ENCODE peak calls at places on chromosomes 2 and 18, in seven cellular contexts. One of them, this sample, is unnamed.

GRCh38 chr2:23655862-23656596 is 270.9 kb downstream of the ATAD2B start:
- DNase-seq in AG04450: no peak
- DNase-seq in prostate gland: no peak
- DNase-seq in GM13977: no peak
- DNase-seq in tibial artery: no peak
- DNase-seq in CD4-positive, alpha-beta T cell: no peak
- DNase-seq in lower lobe of right lung: no peak
- DNase-seq in this sample: no peak

GRCh38 chr2:85748039-85748438 is 5.8 kb upstream of the ATOH8 start:
- DNase-seq in CD4-positive, alpha-beta T cell: no peak
- DNase-seq in prostate gland: no peak
- DNase-seq in AG04450: no peak
- DNase-seq in GM13977: peak; percentile 60
- DNase-seq in lower lobe of right lung: no peak
- DNase-seq in tibial artery: no peak
- DNase-seq in this sample: no peak

GRCh38 chr2:71614976-71615768 is 161.8 kb downstream of the DYSF start:
- DNase-seq in CD4-positive, alpha-beta T cell: peak; percentile 25
- DNase-seq in prostate gland: no peak
- DNase-seq in AG04450: no peak
- DNase-seq in tibial artery: peak; percentile 87
- DNase-seq in GM13977: no peak
- DNase-seq in lower lobe of right lung: peak; percentile 69
- DNase-seq in this sample: no peak

GRCh38 chr2:134999536-134999935 is 47.7 kb downstream of the MAP3K19 start:
- DNase-seq in tibial artery: no peak
- DNase-seq in GM13977: no peak
- DNase-seq in CD4-positive, alpha-beta T cell: no peak
- DNase-seq in lower lobe of right lung: no peak
- DNase-seq in prostate gland: no peak
- DNase-seq in AG04450: no peak
- DNase-seq in this sample: no peak

GRCh38 chr2:182103531-182103930 is 117.9 kb downstream of the PPP1R1C start:
- DNase-seq in prostate gland: no peak
- DNase-seq in GM13977: no peak
- DNase-seq in tibial artery: no peak
- DNase-seq in AG04450: no peak
- DNase-seq in CD4-positive, alpha-beta T cell: no peak
- DNase-seq in lower lobe of right lung: no peak
- DNase-seq in this sample: no peak

GRCh38 chr2:156672569-156673270 is 236.5 kb downstream of the GPD2 start:
- DNase-seq in prostate gland: no peak
- DNase-seq in CD4-positive, alpha-beta T cell: no peak
- DNase-seq in lower lobe of right lung: no peak
- DNase-seq in GM13977: no peak
- DNase-seq in AG04450: no peak
- DNase-seq in tibial artery: no peak
- DNase-seq in this sample: no peak

GRCh38 chr2:71552356-71552755 is 99.0 kb downstream of the DYSF start:
- DNase-seq in AG04450: no peak
- DNase-seq in CD4-positive, alpha-beta T cell: no peak
- DNase-seq in prostate gland: no peak
- DNase-seq in GM13977: no peak
- DNase-seq in lower lobe of right lung: peak; percentile 17
- DNase-seq in tibial artery: no peak
- DNase-seq in this sample: no peak

GRCh38 chr2:162579986-162580385 is 236.1 kb downstream of the GCA start:
- DNase-seq in tibial artery: no peak
- DNase-seq in GM13977: no peak
- DNase-seq in prostate gland: no peak
- DNase-seq in lower lobe of right lung: no peak
- DNase-seq in CD4-positive, alpha-beta T cell: no peak
- DNase-seq in AG04450: no peak
- DNase-seq in this sample: no peak

GRCh38 chr2:44362207-44363015 is 664 bp downstream of the CAMKMT start:
- DNase-seq in lower lobe of right lung: no peak
- DNase-seq in AG04450: no peak
- DNase-seq in CD4-positive, alpha-beta T cell: peak; percentile 47
- DNase-seq in tibial artery: peak; percentile 48
- DNase-seq in GM13977: peak; percentile 24
- DNase-seq in prostate gland: peak; percentile 39
- DNase-seq in this sample: no peak

GRCh38 chr2:58449286-58450010 is 208.3 kb upstream of the FANCL start:
- DNase-seq in prostate gland: no peak
- DNase-seq in AG04450: no peak
- DNase-seq in GM13977: peak; percentile 67
- DNase-seq in lower lobe of right lung: no peak
- DNase-seq in tibial artery: no peak
- DNase-seq in CD4-positive, alpha-beta T cell: no peak
- DNase-seq in this sample: no peak

GRCh38 chr2:205692095-205692494 is 9.8 kb downstream of the NRP2 start:
- DNase-seq in CD4-positive, alpha-beta T cell: no peak
- DNase-seq in prostate gland: no peak
- DNase-seq in lower lobe of right lung: no peak
- DNase-seq in AG04450: no peak
- DNase-seq in GM13977: no peak
- DNase-seq in tibial artery: no peak
- DNase-seq in this sample: no peak

GRCh38 chr2:85705680-85706039 is 11.5 kb downstream of the GNLY start:
- DNase-seq in GM13977: no peak
- DNase-seq in tibial artery: peak; percentile 81
- DNase-seq in lower lobe of right lung: peak; percentile 68
- DNase-seq in AG04450: peak; percentile 91
- DNase-seq in prostate gland: no peak
- DNase-seq in CD4-positive, alpha-beta T cell: no peak
- DNase-seq in this sample: peak; percentile 92

GRCh38 chr2:163471947-163472346 is 263.9 kb downstream of the FIGN start:
- DNase-seq in tibial artery: no peak
- DNase-seq in lower lobe of right lung: no peak
- DNase-seq in prostate gland: no peak
- DNase-seq in GM13977: no peak
- DNase-seq in AG04450: no peak
- DNase-seq in CD4-positive, alpha-beta T cell: no peak
- DNase-seq in this sample: no peak

GRCh38 chr2:7749895-7750559 is 832.8 kb downstream of the RNF144A start:
- DNase-seq in AG04450: no peak
- DNase-seq in tibial artery: no peak
- DNase-seq in prostate gland: no peak
- DNase-seq in GM13977: no peak
- DNase-seq in CD4-positive, alpha-beta T cell: no peak
- DNase-seq in lower lobe of right lung: no peak
- DNase-seq in this sample: no peak

GRCh38 chr2:43276962-43277383 is 50.6 kb upstream of the ZFP36L2 start:
- DNase-seq in prostate gland: peak; percentile 20
- DNase-seq in tibial artery: peak; percentile 29
- DNase-seq in lower lobe of right lung: peak; percentile 69
- DNase-seq in AG04450: no peak
- DNase-seq in GM13977: no peak
- DNase-seq in CD4-positive, alpha-beta T cell: no peak
- DNase-seq in this sample: no peak

GRCh38 chr18:67151366-67151765 is 365.2 kb downstream of the DSEL start:
- DNase-seq in CD4-positive, alpha-beta T cell: no peak
- DNase-seq in AG04450: no peak
- DNase-seq in GM13977: no peak
- DNase-seq in lower lobe of right lung: no peak
- DNase-seq in prostate gland: no peak
- DNase-seq in tibial artery: no peak
- DNase-seq in this sample: no peak

GRCh38 chr2:184596819-184597411 is 1.4 kb upstream of the ZNF804A start:
- DNase-seq in lower lobe of right lung: no peak
- DNase-seq in prostate gland: no peak
- DNase-seq in CD4-positive, alpha-beta T cell: no peak
- DNase-seq in AG04450: peak; percentile 59
- DNase-seq in GM13977: peak; percentile 23
- DNase-seq in tibial artery: no peak
- DNase-seq in this sample: no peak

GRCh38 chr2:187500585-187501359 is 52.7 kb upstream of the CALCRL start:
- DNase-seq in AG04450: peak; percentile 27
- DNase-seq in lower lobe of right lung: no peak
- DNase-seq in GM13977: no peak
- DNase-seq in prostate gland: no peak
- DNase-seq in CD4-positive, alpha-beta T cell: no peak
- DNase-seq in tibial artery: no peak
- DNase-seq in this sample: peak; percentile 41

GRCh38 chr2:163878718-163879117 is 142.9 kb upstream of the FIGN start:
- DNase-seq in prostate gland: no peak
- DNase-seq in AG04450: peak; percentile 1
- DNase-seq in CD4-positive, alpha-beta T cell: no peak
- DNase-seq in tibial artery: no peak
- DNase-seq in GM13977: peak; percentile 4
- DNase-seq in lower lobe of right lung: no peak
- DNase-seq in this sample: no peak

GRCh38 chr2:230161180-230161579 is 58.6 kb downstream of the SP110 start:
- DNase-seq in CD4-positive, alpha-beta T cell: no peak
- DNase-seq in GM13977: no peak
- DNase-seq in lower lobe of right lung: no peak
- DNase-seq in AG04450: no peak
- DNase-seq in prostate gland: no peak
- DNase-seq in tibial artery: no peak
- DNase-seq in this sample: peak; percentile 5

GRCh38 chr2:241354668-241355658 is 1.1 kb upstream of the FARP2 start:
- DNase-seq in lower lobe of right lung: peak; percentile 96
- DNase-seq in prostate gland: peak; percentile 89
- DNase-seq in tibial artery: peak; percentile 88
- DNase-seq in AG04450: no peak
- DNase-seq in GM13977: no peak
- DNase-seq in CD4-positive, alpha-beta T cell: peak; percentile 78
- DNase-seq in this sample: no peak

DNA sequence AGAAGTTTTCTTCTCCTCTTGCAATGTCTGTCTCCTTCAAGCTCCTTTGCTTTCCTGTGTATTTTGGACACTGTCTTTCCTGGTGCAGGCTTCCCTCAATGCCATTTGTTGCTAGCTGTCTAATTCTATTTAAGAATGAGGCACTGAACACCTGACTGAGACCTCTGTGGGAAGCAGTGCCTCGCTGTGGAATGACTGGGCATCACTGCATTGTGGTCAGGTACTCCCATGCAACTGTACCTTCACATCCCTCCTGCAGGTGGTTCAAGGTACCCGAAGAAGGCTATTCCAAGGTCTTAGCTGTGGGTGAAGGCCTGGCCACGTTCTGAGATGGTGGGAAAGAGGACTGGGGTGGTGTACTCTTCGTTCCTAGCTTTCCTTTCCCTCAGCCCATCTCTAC is 152.8 kb upstream of the CTAGE1 start:
- DNase-seq in prostate gland: no peak
- DNase-seq in CD4-positive, alpha-beta T cell: no peak
- DNase-seq in GM13977: no peak
- DNase-seq in tibial artery: no peak
- DNase-seq in lower lobe of right lung: no peak
- DNase-seq in AG04450: no peak
- DNase-seq in this sample: no peak
- TF ChIP-seq CTCF in prostate gland: no peak
- TF ChIP-seq CTCF in CD4-positive, alpha-beta T cell: no peak
- TF ChIP-seq CTCF in GM13977: no peak
- TF ChIP-seq CTCF in tibial artery: no peak
- TF ChIP-seq CTCF in lower lobe of right lung: no peak
- TF ChIP-seq CTCF in AG04450: no peak
- TF ChIP-seq CTCF in this sample: no peak

GRCh38 chr18:63263444-63263843 is 56.1 kb downstream of the BCL2 start:
- DNase-seq in tibial artery: no peak
- DNase-seq in lower lobe of right lung: no peak
- DNase-seq in CD4-positive, alpha-beta T cell: no peak
- DNase-seq in AG04450: no peak
- DNase-seq in prostate gland: no peak
- DNase-seq in GM13977: no peak
- DNase-seq in this sample: no peak

GRCh38 chr18:63264871-63265270 is 54.7 kb downstream of the BCL2 start:
- DNase-seq in AG04450: no peak
- DNase-seq in CD4-positive, alpha-beta T cell: no peak
- DNase-seq in lower lobe of right lung: peak; percentile 78
- DNase-seq in prostate gland: no peak
- DNase-seq in tibial artery: no peak
- DNase-seq in GM13977: no peak
- DNase-seq in this sample: no peak

GRCh38 chr18:63261029-63261428 is 58.5 kb downstream of the BCL2 start:
- DNase-seq in lower lobe of right lung: no peak
- DNase-seq in tibial artery: no peak
- DNase-seq in AG04450: no peak
- DNase-seq in CD4-positive, alpha-beta T cell: no peak
- DNase-seq in GM13977: no peak
- DNase-seq in prostate gland: no peak
- DNase-seq in this sample: no peak

GRCh38 chr18:63260075-63260754 is 59.4 kb downstream of the BCL2 start:
- DNase-seq in AG04450: no peak
- DNase-seq in lower lobe of right lung: no peak
- DNase-seq in GM13977: no peak
- DNase-seq in tibial artery: no peak
- DNase-seq in CD4-positive, alpha-beta T cell: no peak
- DNase-seq in prostate gland: no peak
- DNase-seq in this sample: no peak

GRCh38 chr18:63262369-63263335 is 56.9 kb downstream of the BCL2 start:
- DNase-seq in tibial artery: peak; percentile 55
- DNase-seq in CD4-positive, alpha-beta T cell: no peak
- DNase-seq in prostate gland: no peak
- DNase-seq in AG04450: no peak
- DNase-seq in GM13977: no peak
- DNase-seq in lower lobe of right lung: no peak
- DNase-seq in this sample: no peak
- TF ChIP-seq CTCF in tibial artery: peak; percentile 46
- TF ChIP-seq CTCF in CD4-positive, alpha-beta T cell: no peak
- TF ChIP-seq CTCF in prostate gland: no peak
- TF ChIP-seq CTCF in AG04450: no peak
- TF ChIP-seq CTCF in GM13977: no peak
- TF ChIP-seq CTCF in lower lobe of right lung: no peak
- TF ChIP-seq CTCF in this sample: no peak

GRCh38 chr2:172334988-172335387 is 92.4 kb upstream of the ITGA6 start:
- DNase-seq in GM13977: no peak
- DNase-seq in tibial artery: no peak
- DNase-seq in prostate gland: no peak
- DNase-seq in CD4-positive, alpha-beta T cell: no peak
- DNase-seq in lower lobe of right lung: no peak
- DNase-seq in AG04450: no peak
- DNase-seq in this sample: no peak

GRCh38 chr2:172335731-172336130 is 91.7 kb upstream of the ITGA6 start:
- DNase-seq in prostate gland: no peak
- DNase-seq in AG04450: no peak
- DNase-seq in CD4-positive, alpha-beta T cell: no peak
- DNase-seq in GM13977: no peak
- DNase-seq in lower lobe of right lung: no peak
- DNase-seq in tibial artery: no peak
- DNase-seq in this sample: no peak

GRCh38 chr2:172336681-172337080 is 90.7 kb upstream of the ITGA6 start:
- DNase-seq in GM13977: no peak
- DNase-seq in lower lobe of right lung: no peak
- DNase-seq in prostate gland: no peak
- DNase-seq in tibial artery: no peak
- DNase-seq in AG04450: no peak
- DNase-seq in CD4-positive, alpha-beta T cell: no peak
- DNase-seq in this sample: no peak

GRCh38 chr2:172333206-172333605 is 94.2 kb upstream of the ITGA6 start:
- DNase-seq in AG04450: no peak
- DNase-seq in GM13977: no peak
- DNase-seq in lower lobe of right lung: no peak
- DNase-seq in CD4-positive, alpha-beta T cell: no peak
- DNase-seq in prostate gland: no peak
- DNase-seq in tibial artery: no peak
- DNase-seq in this sample: no peak

GRCh38 chr2:172333626-172334330 is 93.6 kb upstream of the ITGA6 start:
- DNase-seq in prostate gland: no peak
- DNase-seq in CD4-positive, alpha-beta T cell: no peak
- DNase-seq in lower lobe of right lung: no peak
- DNase-seq in tibial artery: no peak
- DNase-seq in GM13977: no peak
- DNase-seq in AG04450: no peak
- DNase-seq in this sample: no peak
- TF ChIP-seq CTCF in prostate gland: no peak
- TF ChIP-seq CTCF in CD4-positive, alpha-beta T cell: no peak
- TF ChIP-seq CTCF in lower lobe of right lung: no peak
- TF ChIP-seq CTCF in tibial artery: no peak
- TF ChIP-seq CTCF in GM13977: no peak
- TF ChIP-seq CTCF in AG04450: no peak
- TF ChIP-seq CTCF in this sample: no peak

GRCh38 chr18:9334351-9335254 is at the start of gene TWSG1:
- DNase-seq in AG04450: peak; percentile 91
- DNase-seq in lower lobe of right lung: peak; percentile 97
- DNase-seq in prostate gland: peak; percentile 92
- DNase-seq in CD4-positive, alpha-beta T cell: peak; percentile 94
- DNase-seq in GM13977: peak; percentile 99
- DNase-seq in tibial artery: peak; percentile 93
- DNase-seq in this sample: peak; percentile 91
- TF ChIP-seq CTCF in AG04450: peak; percentile 32
- TF ChIP-seq CTCF in lower lobe of right lung: peak; percentile 43
- TF ChIP-seq CTCF in prostate gland: peak; percentile 36
- TF ChIP-seq CTCF in CD4-positive, alpha-beta T cell: peak; percentile 35
- TF ChIP-seq CTCF in GM13977: peak; percentile 49
- TF ChIP-seq CTCF in tibial artery: peak; percentile 52
- TF ChIP-seq CTCF in this sample: peak; percentile 47

This sample was measured in AG09319.